ENCODE peak calls at places on chromosomes 3 and 15, in seven cellular contexts. One of them, this sample, is unnamed.

GRCh38 chr3:14649466-14649865 is 2.1 kb upstream of the CCDC174 start:
- DNase-seq in GM12878: no peak
- DNase-seq in HCT116: no peak
- DNase-seq in K562: no peak
- DNase-seq in H1: no peak
- DNase-seq in endothelial cell of umbilical vein: no peak
- DNase-seq in SK-N-SH: no peak
- DNase-seq in this sample: no peak

GRCh38 chr3:154294016-154294415 is 30.3 kb downstream of the DHX36 start:
- DNase-seq in H1: no peak
- DNase-seq in endothelial cell of umbilical vein: no peak
- DNase-seq in K562: no peak
- DNase-seq in GM12878: no peak
- DNase-seq in SK-N-SH: no peak
- DNase-seq in HCT116: no peak
- DNase-seq in this sample: no peak

GRCh38 chr3:190165253-190165652 is 44.6 kb upstream of the P3H2 start:
- DNase-seq in endothelial cell of umbilical vein: no peak
- DNase-seq in H1: no peak
- DNase-seq in K562: no peak
- DNase-seq in GM12878: no peak
- DNase-seq in HCT116: no peak
- DNase-seq in SK-N-SH: no peak
- DNase-seq in this sample: no peak

GRCh38 chr3:30598663-30599545 is 7.5 kb upstream of the TGFBR2 start:
- DNase-seq in HCT116: no peak
- DNase-seq in SK-N-SH: no peak
- DNase-seq in K562: no peak
- DNase-seq in GM12878: no peak
- DNase-seq in endothelial cell of umbilical vein: no peak
- DNase-seq in H1: no peak
- DNase-seq in this sample: no peak

GRCh38 chr3:50299929-50300680 is 900 bp upstream of the HYAL3 start:
- DNase-seq in GM12878: no peak
- DNase-seq in HCT116: no peak
- DNase-seq in SK-N-SH: no peak
- DNase-seq in endothelial cell of umbilical vein: no peak
- DNase-seq in H1: no peak
- DNase-seq in K562: no peak
- DNase-seq in this sample: no peak

GRCh38 chr15:48653913-48654630 is 8.6 kb upstream of the FBN1 start:
- DNase-seq in K562: no peak
- DNase-seq in endothelial cell of umbilical vein: no peak
- DNase-seq in HCT116: no peak
- DNase-seq in SK-N-SH: no peak
- DNase-seq in GM12878: no peak
- DNase-seq in H1: no peak
- DNase-seq in this sample: no peak

GRCh38 chr15:73601449-73602425 is 31.5 kb downstream of the NPTN start:
- DNase-seq in GM12878: no peak
- DNase-seq in K562: no peak
- DNase-seq in SK-N-SH: no peak
- DNase-seq in endothelial cell of umbilical vein: peak
- DNase-seq in H1: no peak
- DNase-seq in HCT116: no peak
- DNase-seq in this sample: peak

GRCh38 chr3:98032881-98033280 is 2.2 kb downstream of the GABRR3 start:
- DNase-seq in GM12878: no peak
- DNase-seq in H1: no peak
- DNase-seq in K562: no peak
- DNase-seq in endothelial cell of umbilical vein: no peak
- DNase-seq in SK-N-SH: no peak
- DNase-seq in HCT116: no peak
- DNase-seq in this sample: no peak

GRCh38 chr3:124650798-124651197 is 79.5 kb upstream of the UMPS start:
- DNase-seq in HCT116: no peak
- DNase-seq in GM12878: peak
- DNase-seq in SK-N-SH: no peak
- DNase-seq in endothelial cell of umbilical vein: no peak
- DNase-seq in K562: no peak
- DNase-seq in H1: no peak
- DNase-seq in this sample: no peak

GRCh38 chr15:87267798-87268197 is 988.7 kb downstream of the NTRK3 start:
- DNase-seq in SK-N-SH: no peak
- DNase-seq in endothelial cell of umbilical vein: no peak
- DNase-seq in K562: no peak
- DNase-seq in HCT116: no peak
- DNase-seq in GM12878: no peak
- DNase-seq in H1: no peak
- DNase-seq in this sample: no peak

GRCh38 chr15:85298366-85298765 is 82.0 kb upstream of the AKAP13 start:
- DNase-seq in HCT116: no peak
- DNase-seq in SK-N-SH: no peak
- DNase-seq in K562: no peak
- DNase-seq in GM12878: no peak
- DNase-seq in endothelial cell of umbilical vein: no peak
- DNase-seq in H1: no peak
- DNase-seq in this sample: no peak

GRCh38 chr3:102084712-102085111 is 235.4 kb downstream of the NFKBIZ start:
- DNase-seq in H1: no peak
- DNase-seq in GM12878: no peak
- DNase-seq in K562: no peak
- DNase-seq in SK-N-SH: no peak
- DNase-seq in endothelial cell of umbilical vein: no peak
- DNase-seq in HCT116: no peak
- DNase-seq in this sample: no peak

GRCh38 chr15:48802867-48803266 is 8.0 kb downstream of the CEP152 start:
- DNase-seq in GM12878: no peak
- DNase-seq in SK-N-SH: no peak
- DNase-seq in HCT116: no peak
- DNase-seq in endothelial cell of umbilical vein: no peak
- DNase-seq in H1: no peak
- DNase-seq in K562: no peak
- DNase-seq in this sample: no peak

GRCh38 chr3:119098006-119098405 is 48.0 kb upstream of the TEX55 start:
- DNase-seq in GM12878: no peak
- DNase-seq in H1: no peak
- DNase-seq in K562: no peak
- DNase-seq in SK-N-SH: no peak
- DNase-seq in endothelial cell of umbilical vein: no peak
- DNase-seq in HCT116: no peak
- DNase-seq in this sample: no peak

GRCh38 chr3:13595001-13595421 is 46.1 kb downstream of the FBLN2 start:
- DNase-seq in K562: no peak
- DNase-seq in HCT116: no peak
- DNase-seq in endothelial cell of umbilical vein: no peak
- DNase-seq in SK-N-SH: no peak
- DNase-seq in GM12878: no peak
- DNase-seq in H1: no peak
- DNase-seq in this sample: no peak
- H3K9ac ChIP-seq in K562: no peak
- H3K9ac ChIP-seq in HCT116: no peak
- H3K9ac ChIP-seq in endothelial cell of umbilical vein: no peak
- H3K9ac ChIP-seq in SK-N-SH: no peak
- H3K9ac ChIP-seq in GM12878: no peak
- H3K9ac ChIP-seq in H1: no peak
- H3K9ac ChIP-seq in this sample: no peak

GRCh38 chr15:66788024-66788423 is 86.0 kb downstream of the SMAD6 start:
- DNase-seq in HCT116: no peak
- DNase-seq in endothelial cell of umbilical vein: no peak
- DNase-seq in GM12878: no peak
- DNase-seq in SK-N-SH: no peak
- DNase-seq in K562: no peak
- DNase-seq in H1: no peak
- DNase-seq in this sample: no peak

GRCh38 chr15:66786708-66787471 is 84.9 kb downstream of the SMAD6 start:
- DNase-seq in SK-N-SH: no peak
- DNase-seq in HCT116: no peak
- DNase-seq in K562: no peak
- DNase-seq in endothelial cell of umbilical vein: no peak
- DNase-seq in H1: no peak
- DNase-seq in GM12878: no peak
- DNase-seq in this sample: no peak

GRCh38 chr15:66786222-66786621 is 84.2 kb downstream of the SMAD6 start:
- DNase-seq in HCT116: no peak
- DNase-seq in endothelial cell of umbilical vein: no peak
- DNase-seq in K562: no peak
- DNase-seq in H1: no peak
- DNase-seq in SK-N-SH: no peak
- DNase-seq in GM12878: no peak
- DNase-seq in this sample: no peak

GRCh38 chr15:66787472-66787871 is 85.4 kb downstream of the SMAD6 start:
- DNase-seq in H1: no peak
- DNase-seq in SK-N-SH: no peak
- DNase-seq in HCT116: no peak
- DNase-seq in GM12878: no peak
- DNase-seq in endothelial cell of umbilical vein: no peak
- DNase-seq in K562: no peak
- DNase-seq in this sample: no peak

DNA sequence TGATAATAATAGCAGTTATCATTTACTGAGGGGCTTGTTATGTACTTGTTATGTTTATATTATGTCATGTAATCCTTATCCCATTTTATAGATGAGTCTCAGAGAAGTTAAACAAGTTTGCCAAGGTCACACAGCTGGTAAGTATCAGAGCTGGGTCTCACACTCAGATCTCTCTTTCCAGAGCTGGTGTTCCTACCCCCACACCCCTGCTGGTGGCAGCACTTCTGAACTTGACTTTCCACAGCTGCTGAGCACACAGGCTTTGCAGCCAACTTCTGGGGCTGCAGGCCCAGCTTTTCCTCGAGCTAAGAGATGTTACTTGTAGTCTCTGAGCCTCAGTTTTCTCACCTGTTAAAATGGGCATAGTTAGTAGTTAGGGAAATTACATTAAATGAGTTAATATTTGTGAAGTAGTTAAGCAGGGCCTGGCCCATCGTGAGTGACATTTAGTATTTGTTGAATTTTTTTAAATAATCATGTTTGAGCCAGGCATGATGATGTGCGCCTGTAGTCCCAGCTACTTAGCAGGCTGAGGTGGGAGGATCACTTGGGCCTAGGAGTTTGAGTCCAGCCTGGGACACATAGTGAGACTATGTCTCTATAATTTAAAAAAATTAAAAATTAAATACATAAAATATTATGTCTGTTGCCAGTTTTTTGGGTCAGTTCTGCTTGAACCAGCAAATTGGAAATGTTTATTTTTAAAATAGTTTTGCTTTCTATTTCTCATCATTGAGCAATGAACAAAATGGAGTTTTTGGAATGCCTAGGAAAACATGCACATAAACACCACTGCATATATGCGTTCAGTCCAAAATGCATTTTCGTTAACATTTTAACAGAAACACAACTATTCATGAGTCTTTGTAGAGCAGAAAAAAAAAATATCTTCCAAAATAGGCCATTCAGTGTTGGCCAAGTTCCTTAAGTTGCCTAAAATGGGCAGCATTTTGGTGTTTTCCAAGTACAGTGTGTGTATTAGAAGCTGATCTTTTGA is 87.3 kb downstream of the SMAD6 start:
- DNase-seq in K562: peak
- DNase-seq in H1: no peak
- DNase-seq in endothelial cell of umbilical vein: peak
- DNase-seq in HCT116: no peak
- DNase-seq in SK-N-SH: no peak
- DNase-seq in GM12878: no peak
- DNase-seq in this sample: no peak
- TF ChIP-seq POLR2AphosphoS5 in K562: no peak
- TF ChIP-seq POLR2AphosphoS5 in H1: no peak
- TF ChIP-seq POLR2AphosphoS5 in endothelial cell of umbilical vein: no peak
- TF ChIP-seq POLR2AphosphoS5 in HCT116: no peak
- TF ChIP-seq POLR2AphosphoS5 in SK-N-SH: no peak
- TF ChIP-seq POLR2AphosphoS5 in GM12878: no peak
- TF ChIP-seq POLR2AphosphoS5 in this sample: no peak

GRCh38 chr15:101652098-101652782 is at the start of gene TM2D3:
- DNase-seq in HCT116: peak
- DNase-seq in endothelial cell of umbilical vein: peak
- DNase-seq in SK-N-SH: peak
- DNase-seq in GM12878: peak
- DNase-seq in H1: peak
- DNase-seq in K562: peak
- DNase-seq in this sample: peak

GRCh38 chr15:101651753-101652097 is 456 bp downstream of the TM2D3 start:
- DNase-seq in H1: no peak
- DNase-seq in GM12878: no peak
- DNase-seq in SK-N-SH: no peak
- DNase-seq in K562: no peak
- DNase-seq in HCT116: no peak
- DNase-seq in endothelial cell of umbilical vein: peak
- DNase-seq in this sample: no peak

GRCh38 chr15:101652783-101653430 is 726 bp upstream of the TM2D3 start:
- DNase-seq in SK-N-SH: no peak
- DNase-seq in HCT116: no peak
- DNase-seq in H1: no peak
- DNase-seq in K562: peak
- DNase-seq in GM12878: no peak
- DNase-seq in endothelial cell of umbilical vein: no peak
- DNase-seq in this sample: no peak

GRCh38 chr15:101648356-101648755 is 3.8 kb downstream of the TM2D3 start:
- DNase-seq in endothelial cell of umbilical vein: no peak
- DNase-seq in K562: no peak
- DNase-seq in SK-N-SH: no peak
- DNase-seq in H1: no peak
- DNase-seq in HCT116: no peak
- DNase-seq in GM12878: no peak
- DNase-seq in this sample: no peak

DNA sequence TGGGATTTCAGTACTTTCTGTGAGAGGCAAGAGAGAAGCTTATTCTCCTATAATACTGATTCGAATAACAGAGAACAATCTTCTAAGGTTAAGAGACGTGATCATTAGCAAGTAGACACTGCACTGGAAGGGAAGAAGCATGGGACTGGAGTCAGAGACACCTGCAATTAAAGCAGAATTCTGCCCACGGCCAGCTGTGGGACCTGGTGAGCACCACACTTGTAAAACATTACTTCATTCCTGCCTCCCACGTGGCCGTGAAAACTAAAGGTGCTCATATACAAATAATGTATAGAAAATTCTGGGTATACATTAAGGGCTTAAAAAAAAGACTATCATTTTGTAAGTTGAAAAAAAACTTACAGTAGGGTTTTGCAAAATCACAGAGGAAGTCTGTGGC is 2.0 kb downstream of the TM2D3 start:
- DNase-seq in GM12878: no peak
- DNase-seq in SK-N-SH: no peak
- DNase-seq in H1: no peak
- DNase-seq in HCT116: no peak
- DNase-seq in K562: no peak
- DNase-seq in endothelial cell of umbilical vein: no peak
- DNase-seq in this sample: no peak
- H3K9ac ChIP-seq in GM12878: peak
- H3K9ac ChIP-seq in SK-N-SH: peak
- H3K9ac ChIP-seq in H1: no peak
- H3K9ac ChIP-seq in HCT116: no peak
- H3K9ac ChIP-seq in K562: peak
- H3K9ac ChIP-seq in endothelial cell of umbilical vein: no peak
- H3K9ac ChIP-seq in this sample: peak

DNA sequence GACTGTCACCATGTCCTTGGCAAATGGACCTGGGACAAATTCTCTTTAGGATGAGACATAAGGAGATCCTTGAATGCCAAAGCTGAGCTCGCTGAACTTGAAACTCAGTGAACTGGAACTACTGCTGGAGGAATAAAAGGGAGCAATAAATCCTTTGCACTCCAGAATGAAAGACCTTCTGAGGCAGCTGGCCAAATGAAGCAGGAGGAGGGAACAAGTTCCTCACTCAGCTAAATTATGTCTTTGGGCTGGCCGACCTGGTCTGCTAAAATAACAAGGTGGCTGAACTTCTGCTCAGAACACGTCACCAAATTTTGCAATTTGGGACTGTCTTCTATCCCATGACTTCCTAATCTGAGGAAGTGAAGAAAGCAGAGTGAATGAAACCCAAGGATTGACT is 314.7 kb downstream of the LPP start:
- DNase-seq in H1: no peak
- DNase-seq in SK-N-SH: no peak
- DNase-seq in HCT116: no peak
- DNase-seq in GM12878: no peak
- DNase-seq in K562: no peak
- DNase-seq in endothelial cell of umbilical vein: no peak
- DNase-seq in this sample: no peak
- TF ChIP-seq POLR2AphosphoS5 in H1: no peak
- TF ChIP-seq POLR2AphosphoS5 in SK-N-SH: no peak
- TF ChIP-seq POLR2AphosphoS5 in HCT116: no peak
- TF ChIP-seq POLR2AphosphoS5 in GM12878: no peak
- TF ChIP-seq POLR2AphosphoS5 in K562: no peak
- TF ChIP-seq POLR2AphosphoS5 in endothelial cell of umbilical vein: no peak
- TF ChIP-seq POLR2AphosphoS5 in this sample: no peak